ENCODE peak calls at places on chromosomes 16 and 17, in seven cellular contexts. O, A, Q, W, R, T and H are unnamed samples.
A peak's percentile ranks its signal among the peaks of the same experiment; 100 is the strongest.

GRCh38 chr17:38420518-38420917 is 7.7 kb upstream of the ARHGAP23 start:
- DNase-seq in O (no peak), A (no peak), Q (no peak), W (no peak), R (no peak), T (no peak), H (no peak)

GRCh38 chr16:48720266-48720665 is 110.3 kb upstream of the N4BP1 start:
- DNase-seq in O (no peak), A (peak; percentile 38), Q (no peak), W (peak; percentile 27), R (no peak), T (peak; percentile 7), H (no peak)

GRCh38 chr17:40284085-40284713 is 3.5 kb upstream of the CDC6 start:
- DNase-seq in O (peak; percentile 69), A (peak; percentile 30), Q (no peak), W (peak; percentile 85), R (no peak), T (no peak), H (peak; percentile 94)

GRCh38 chr17:14792751-14793150 is 472.4 kb downstream of the PMP22 start:
- DNase-seq in O (no peak), A (no peak), Q (peak; percentile 70), W (no peak), R (no peak), T (peak; percentile 84), H (no peak)

GRCh38 chr17:71760062-71760720 is 360.6 kb upstream of the SOX9 start:
- DNase-seq in O (no peak), A (no peak), Q (no peak), W (peak; percentile 43), R (no peak), T (no peak), H (peak; percentile 8)

GRCh38 chr16:50501251-50501650 is 46.9 kb upstream of the NKD1 start:
- DNase-seq in O (no peak), A (no peak), Q (no peak), W (no peak), R (no peak), T (no peak), H (no peak)

GRCh38 chr17:59167571-59168001 is 12.0 kb downstream of the PRR11 start:
- DNase-seq in O (no peak), A (no peak), Q (no peak), W (no peak), R (no peak), T (no peak), H (no peak)

GRCh38 chr17:17494499-17495447 is 1.4 kb downstream of the RASD1 start:
- DNase-seq in O (peak; percentile 40), A (peak; percentile 38), Q (peak; percentile 37), W (peak; percentile 81), R (peak; percentile 82), T (peak; percentile 63), H (peak; percentile 32)

GRCh38 chr16:25108054-25108453 is 3.5 kb upstream of the LCMT1 start:
- DNase-seq in O (no peak), A (peak; percentile 31), Q (no peak), W (no peak), R (no peak), T (no peak), H (no peak)

GRCh38 chr16:25092489-25092888 is 19.1 kb upstream of the LCMT1 start:
- DNase-seq in O (no peak), A (no peak), Q (no peak), W (no peak), R (no peak), T (no peak), H (no peak)

GRCh38 chr17:48011405-48012150 is 26.0 kb downstream of the COPZ2 start:
- DNase-seq in O (no peak), A (peak; percentile 88), Q (no peak), W (peak; percentile 68), R (peak; percentile 63), T (no peak), H (peak; percentile 44)

GRCh38 chr17:59332890-59333377 is 1.5 kb downstream of the YPEL2 start:
- DNase-seq in O (no peak), A (no peak), Q (peak; percentile 26), W (peak; percentile 67), R (peak; percentile 66), T (no peak), H (no peak)

GRCh38 chr16:50336884-50337283 is 31.9 kb downstream of the BRD7 start:
- DNase-seq in O (no peak), A (no peak), Q (no peak), W (no peak), R (no peak), T (no peak), H (no peak)

GRCh38 chr17:15285466-15285865 is 20.3 kb upstream of the PMP22 start:
- DNase-seq in O (no peak), A (no peak), Q (no peak), W (no peak), R (no peak), T (no peak), H (no peak)

GRCh38 chr16:49563666-49564065 is 190.1 kb downstream of the C16orf78 start:
- DNase-seq in O (no peak), A (no peak), Q (no peak), W (peak; percentile 18), R (no peak), T (no peak), H (no peak)

GRCh38 chr16:1984347-1985225 is 593 bp downstream of the GFER start:
- DNase-seq in O (peak; percentile 65), A (no peak), Q (no peak), W (peak; percentile 68), R (no peak), T (no peak), H (peak; percentile 78)

GRCh38 chr17:5122586-5123342 is 6.9 kb downstream of the USP6 start:
- DNase-seq in O (no peak), A (peak; percentile 21), Q (peak; percentile 33), W (peak; percentile 53), R (peak; percentile 72), T (no peak), H (no peak)

GRCh38 chr16:30924797-30925645 is 1.6 kb downstream of the FBXL19 start:
- DNase-seq in O (no peak), A (no peak), Q (no peak), W (peak; percentile 24), R (no peak), T (no peak), H (no peak)

GRCh38 chr17:27345141-27345904 is 51.4 kb downstream of the WSB1 start:
- DNase-seq in O (no peak), A (no peak), Q (peak; percentile 63), W (no peak), R (no peak), T (peak; percentile 55), H (no peak)

GRCh38 chr16:89442990-89443726 is 47.2 kb downstream of the ANKRD11 start:
- DNase-seq in O (peak; percentile 82), A (peak; percentile 68), Q (peak; percentile 53), W (peak; percentile 74), R (peak; percentile 76), T (peak; percentile 78), H (peak; percentile 87)
- H3K4me1 ChIP-seq in O (peaks cover 36% of the 10 kb centered on the region), A (peaks cover 43% of the 10 kb centered on the region), Q (peaks cover 83% of the 10 kb centered on the region), W (peaks cover 39% of the 10 kb centered on the region), R (peaks cover 93% of the 10 kb centered on the region), T (peaks cover 70% of the 10 kb centered on the region), H (peaks cover 18% of the 10 kb centered on the region)

DNA sequence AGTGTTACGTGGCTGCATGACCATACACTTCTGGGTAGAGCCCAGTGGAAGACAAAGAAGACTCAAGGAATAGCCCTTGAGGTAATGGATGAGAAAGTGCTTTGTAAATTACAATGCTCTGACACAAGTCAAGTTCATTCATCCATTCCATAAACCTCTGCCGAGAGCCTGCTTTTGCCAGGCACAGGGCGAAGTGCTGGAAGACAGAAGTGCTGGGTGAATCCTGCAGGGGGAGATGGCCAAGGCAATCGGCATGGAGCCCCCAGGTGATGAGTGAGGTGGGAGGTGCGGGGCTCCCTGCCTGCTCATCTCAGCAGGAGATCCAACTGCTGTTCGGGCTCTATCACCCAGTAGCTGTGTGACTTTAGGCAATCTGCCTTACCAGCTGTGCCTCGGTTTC is 2.8 kb upstream of the SOCS3 start:
- DNase-seq in O (no peak), A (no peak), Q (no peak), W (no peak), R (no peak), T (no peak), H (no peak)
- H3K4me1 ChIP-seq in O (no peaks in the 10 kb centered on the region), A (peaks cover 5% of the 10 kb centered on the region), Q (peaks cover 31% of the 10 kb centered on the region), W (peaks cover 9% of the 10 kb centered on the region), R (peaks cover 7% of the 10 kb centered on the region), T (peaks cover 50% of the 10 kb centered on the region), H (peaks cover 5% of the 10 kb centered on the region)

GRCh38 chr16:70432800-70433455 is 6.0 kb downstream of the ST3GAL2 start:
- DNase-seq in O (no peak), A (no peak), Q (no peak), W (peak; percentile 32), R (no peak), T (no peak), H (no peak)

GRCh38 chr16:70433456-70434103 is 5.3 kb downstream of the ST3GAL2 start:
- DNase-seq in O (no peak), A (peak; percentile 52), Q (no peak), W (peak; percentile 80), R (peak; percentile 66), T (no peak), H (no peak)

GRCh38 chr16:70437017-70437581 is 1.8 kb downstream of the ST3GAL2 start:
- DNase-seq in O (no peak), A (peak; percentile 75), Q (no peak), W (peak; percentile 77), R (peak; percentile 60), T (no peak), H (no peak)

GRCh38 chr16:70432304-70432799 is 6.5 kb downstream of the ST3GAL2 start:
- DNase-seq in O (no peak), A (no peak), Q (no peak), W (no peak), R (no peak), T (no peak), H (no peak)

GRCh38 chr16:70434489-70435260 is 4.2 kb downstream of the ST3GAL2 start:
- DNase-seq in O (no peak), A (no peak), Q (no peak), W (no peak), R (no peak), T (peak; percentile 95), H (no peak)
- H3K4me1 ChIP-seq in O (peaks cover 12% of the 10 kb centered on the region), A (peaks cover 47% of the 10 kb centered on the region), Q (peaks cover 30% of the 10 kb centered on the region), W (peaks cover 39% of the 10 kb centered on the region), R (peaks cover 79% of the 10 kb centered on the region), T (peaks cover 78% of the 10 kb centered on the region), H (peaks cover 35% of the 10 kb centered on the region)

GRCh38 chr17:61250335-61250890 is 149.2 kb upstream of the TBX2 start:
- DNase-seq in O (no peak), A (no peak), Q (no peak), W (peak; percentile 64), R (no peak), T (no peak), H (no peak)

GRCh38 chr17:61248399-61248798 is 151.2 kb upstream of the TBX2 start:
- DNase-seq in O (peak; percentile 71), A (no peak), Q (peak; percentile 59), W (peak; percentile 46), R (no peak), T (no peak), H (peak; percentile 96)

GRCh38 chr17:61245706-61246135 is 153.9 kb upstream of the TBX2 start:
- DNase-seq in O (no peak), A (no peak), Q (no peak), W (no peak), R (no peak), T (no peak), H (no peak)

GRCh38 chr17:61249649-61250301 is 149.9 kb upstream of the TBX2 start:
- DNase-seq in O (no peak), A (no peak), Q (no peak), W (no peak), R (no peak), T (no peak), H (no peak)

DNA sequence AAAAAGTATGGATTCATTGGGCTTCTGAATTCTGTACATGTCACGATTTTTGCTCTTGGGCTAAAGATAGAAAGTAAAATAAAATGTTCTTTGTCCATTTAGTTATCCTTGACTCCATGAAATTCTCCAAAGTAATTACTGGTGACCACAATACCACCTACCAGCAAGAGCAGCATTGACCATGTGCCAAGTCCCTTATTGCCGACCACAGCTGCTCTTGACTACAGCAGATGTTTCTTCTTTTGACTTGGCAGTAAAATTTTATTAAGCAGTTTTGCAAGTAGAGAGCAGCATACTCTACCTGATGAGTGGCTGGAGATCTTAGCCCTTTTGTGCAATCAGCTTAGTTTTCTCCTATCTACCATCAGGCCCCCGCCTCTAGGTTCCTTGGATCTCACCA is 152.2 kb upstream of the TBX2 start:
- DNase-seq in O (no peak), A (no peak), Q (no peak), W (peak; percentile 32), R (no peak), T (no peak), H (no peak)
- H3K4me1 ChIP-seq in O (no peaks in the 10 kb centered on the region), A (no peaks in the 10 kb centered on the region), Q (peaks cover 25% of the 10 kb centered on the region), W (peaks cover 45% of the 10 kb centered on the region), R (peaks cover 9% of the 10 kb centered on the region), T (peaks cover 50% of the 10 kb centered on the region), H (no peaks in the 10 kb centered on the region)